ENCODE peak calls at places on chromosome 20, in nine cellular contexts. D is IMR-90, V is GM06990, F is bronchial epithelial cell, B is Caco-2, P is spleen, E is heart left ventricle, X is heart right ventricle, K is cardiac muscle cell. Z is an unnamed sample.

GRCh38 chr20:64101731-64102621 is 5.4 kb downstream of the NPBWR2 start:
- DNase-seq in V (peak), E (peak), P (peak), B (peak), D (no peak), X (no peak), K (peak), F (no peak), Z (peak)

GRCh38 chr20:49045440-49046086 is 549 bp upstream of the CSE1L start:
- DNase-seq in V (no peak), F (no peak), P (peak), E (peak), X (peak), D (peak), K (peak), B (no peak), Z (no peak)

GRCh38 chr20:40982415-40983145 is 46.0 kb upstream of the TOP1 start:
- DNase-seq in D (no peak), X (no peak), V (no peak), F (no peak), E (no peak), B (no peak), K (no peak), P (no peak), Z (no peak)

GRCh38 chr20:2483504-2483903 is 12.9 kb upstream of the SNRPB start:
- DNase-seq in V (no peak), K (no peak), E (no peak), X (no peak), P (no peak), D (no peak), F (no peak), B (no peak), Z (no peak)

GRCh38 chr20:8454137-8454712 is 322.2 kb downstream of the PLCB1 start:
- DNase-seq in D (peak), F (peak), E (no peak), K (peak), B (no peak), V (no peak), X (no peak), P (no peak), Z (peak)

GRCh38 chr20:47031821-47032220 is 137.2 kb downstream of the EYA2 start:
- DNase-seq in V (no peak), K (no peak), E (no peak), X (no peak), B (no peak), F (no peak), P (no peak), D (no peak), Z (no peak)

GRCh38 chr20:62103508-62104233 is 18.6 kb upstream of the LSM14B start:
- DNase-seq in V (no peak), E (no peak), D (no peak), P (no peak), X (no peak), K (no peak), B (no peak), F (no peak), Z (no peak)

GRCh38 chr20:63043348-63044203 is 36.8 kb upstream of the BHLHE23 start:
- DNase-seq in B (no peak), V (no peak), E (peak), F (no peak), P (peak), D (no peak), K (no peak), X (no peak), Z (no peak)

GRCh38 chr20:44354979-44355502 is 458 bp upstream of the HNF4A start:
- DNase-seq in V (no peak), F (no peak), B (no peak), X (no peak), K (no peak), D (no peak), E (no peak), P (no peak), Z (no peak)

GRCh38 chr20:36447101-36447500 is 94.2 kb upstream of the MYL9 start:
- DNase-seq in P (no peak), K (no peak), X (no peak), D (no peak), E (no peak), B (peak), V (no peak), F (peak), Z (peak)

GRCh38 chr20:63273635-63274380 is 1.2 kb downstream of the ARFGAP1 start:
- DNase-seq in D (peak), B (no peak), V (no peak), E (no peak), F (peak), X (no peak), K (no peak), P (no peak), Z (peak)

GRCh38 chr20:22160254-22160653 is 424.1 kb downstream of the FOXA2 start:
- DNase-seq in B (no peak), F (no peak), K (no peak), P (no peak), D (no peak), X (no peak), V (no peak), E (no peak), Z (no peak)

GRCh38 chr20:63534831-63535651 is 2.1 kb downstream of the PTK6 start:
- DNase-seq in F (peak), X (no peak), B (peak), V (peak), D (no peak), E (peak), K (no peak), P (peak), Z (peak)

GRCh38 chr20:13453367-13453766 is 185.4 kb downstream of the TASP1 start:
- DNase-seq in V (no peak), D (no peak), F (no peak), K (no peak), E (no peak), P (no peak), X (no peak), B (no peak), Z (no peak)

GRCh38 chr20:19211661-19212523 is 550 bp upstream of the SLC24A3 start:
- DNase-seq in F (no peak), K (peak), B (no peak), X (no peak), P (peak), D (no peak), V (peak), E (peak), Z (no peak)

GRCh38 chr20:46021361-46022359 is 7.4 kb upstream of the SLC12A5 start:
- DNase-seq in X (no peak), P (peak), B (peak), K (peak), E (no peak), F (no peak), D (no peak), V (peak), Z (peak)

GRCh38 chr20:60785817-60786216 is 466.2 kb upstream of the CDH4 start:
- DNase-seq in X (no peak), F (no peak), D (no peak), E (no peak), B (peak), V (no peak), P (no peak), K (no peak), Z (no peak)

GRCh38 chr20:36821964-36822437 is 48.4 kb upstream of the DSN1 start:
- DNase-seq in F (no peak), B (no peak), X (no peak), P (no peak), K (no peak), E (no peak), V (no peak), D (no peak), Z (peak)

GRCh38 chr20:63345328-63346100 is 15.6 kb downstream of the CHRNA4 start:
- DNase-seq in P (peak), F (no peak), E (peak), D (no peak), K (no peak), V (no peak), B (no peak), X (peak), Z (no peak)

GRCh38 chr20:64114356-64114971 is 7.1 kb upstream of the NPBWR2 start:
- DNase-seq in P (peak), D (no peak), X (no peak), B (peak), K (no peak), V (no peak), E (no peak), F (no peak), Z (no peak)

GRCh38 chr20:43941476-43942212 is 27.0 kb downstream of the TOX2 start:
- DNase-seq in V (no peak), X (no peak), D (peak), P (no peak), E (no peak), F (peak), K (no peak), B (no peak), Z (peak)

GRCh38 chr20:19828233-19828632 is 70.2 kb downstream of the RIN2 start:
- DNase-seq in F (peak), D (peak), P (no peak), V (peak), E (no peak), K (peak), X (no peak), B (no peak), Z (peak)

GRCh38 chr20:23659989-23660837 is 22.5 kb upstream of the CST3 start:
- DNase-seq in B (no peak), D (peak), E (no peak), V (no peak), K (no peak), P (no peak), X (peak), F (no peak), Z (no peak)

GRCh38 chr20:5192570-5193431 is 66.0 kb downstream of the CDS2 start:
- DNase-seq in E (no peak), X (no peak), D (no peak), V (peak), K (no peak), P (no peak), B (no peak), F (no peak), Z (no peak)
- TF ChIP-seq CTCF in E (no peak), X (no peak), D (no peak), V (no peak), K (no peak), P (no peak), B (no peak), F (no peak), Z (no peak)

GRCh38 chr20:25249198-25249931 is 1.5 kb downstream of the PYGB start:
- DNase-seq in V (no peak), P (no peak), K (no peak), D (peak), E (no peak), B (no peak), X (no peak), F (peak), Z (peak)

GRCh38 chr20:25251558-25251957 is 3.7 kb downstream of the PYGB start:
- DNase-seq in F (no peak), P (no peak), X (no peak), K (no peak), E (no peak), D (no peak), V (no peak), B (no peak), Z (no peak)

GRCh38 chr20:25252226-25252625 is 4.3 kb downstream of the PYGB start:
- DNase-seq in B (no peak), V (no peak), D (no peak), X (no peak), P (no peak), E (no peak), F (no peak), K (no peak), Z (no peak)

GRCh38 chr20:25250508-25250907 is 2.6 kb downstream of the PYGB start:
- DNase-seq in D (peak), V (no peak), P (no peak), F (no peak), K (no peak), B (no peak), X (no peak), E (no peak), Z (peak)

DNA sequence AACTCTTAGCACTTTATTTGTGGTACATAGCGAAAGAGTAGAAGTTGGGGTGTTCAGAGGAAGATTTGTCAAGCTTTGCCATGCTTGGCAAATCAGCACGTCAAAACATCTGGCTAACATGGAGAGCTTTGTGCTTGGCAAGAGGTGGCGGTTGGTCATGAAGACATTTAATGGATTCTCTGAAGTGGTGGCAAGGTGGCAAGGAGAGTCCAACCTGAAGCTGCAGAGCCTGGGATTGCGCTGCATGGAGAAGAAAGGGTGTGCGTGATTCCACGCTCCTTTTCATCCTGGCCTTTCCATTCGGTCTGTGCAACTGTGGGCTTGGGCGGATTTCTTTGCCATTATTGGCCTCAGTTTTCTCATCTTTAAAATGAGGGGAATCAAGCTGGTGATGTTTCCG is 3.1 kb downstream of the PYGB start:
- DNase-seq in E (no peak), F (no peak), D (no peak), B (no peak), K (no peak), V (no peak), X (no peak), P (no peak), Z (no peak)
- H3K4me3 ChIP-seq in E (peak), F (peak), D (no peak), B (no peak), K (peak), V (no peak), X (peak), P (no peak), Z (peak)

GRCh38 chr20:58630063-58630462 is 21.0 kb upstream of the STX16 start:
- DNase-seq in B (no peak), K (no peak), D (peak), X (no peak), E (no peak), V (no peak), P (peak), F (peak), Z (peak)
- TF ChIP-seq CTCF in B (no peak), K (no peak), D (no peak), X (no peak), E (no peak), V (no peak), P (no peak), F (no peak), Z (no peak)

GRCh38 chr20:53608456-53609413 is 15.1 kb upstream of the ZNF217 start:
- DNase-seq in K (no peak), V (peak), D (no peak), X (peak), E (no peak), F (peak), P (peak), B (peak), Z (peak)
- H3K4me3 ChIP-seq in K (no peak), V (no peak), D (no peak), X (no peak), E (no peak), F (no peak), P (peak), B (no peak), Z (no peak)

GRCh38 chr20:1308702-1309095 is 20.2 kb downstream of the SDCBP2 start:
- DNase-seq in K (no peak), D (no peak), V (no peak), P (peak), E (no peak), X (no peak), B (no peak), F (no peak), Z (no peak)

GRCh38 chr20:1308067-1308701 is 20.8 kb downstream of the SDCBP2 start:
- DNase-seq in X (no peak), F (no peak), B (no peak), D (no peak), K (no peak), E (no peak), P (peak), V (no peak), Z (no peak)

GRCh38 chr20:1310087-1310486 is 18.9 kb downstream of the SDCBP2 start:
- DNase-seq in X (no peak), K (no peak), V (no peak), B (no peak), F (no peak), D (no peak), P (peak), E (no peak), Z (no peak)

GRCh38 chr20:1310506-1311190 is 18.3 kb downstream of the SDCBP2 start:
- DNase-seq in V (no peak), E (no peak), X (no peak), F (no peak), D (no peak), B (no peak), P (peak), K (no peak), Z (no peak)

GRCh38 chr20:1309439-1309847 is 19.5 kb downstream of the SDCBP2 start:
- DNase-seq in F (no peak), K (no peak), B (no peak), V (no peak), D (no peak), E (no peak), P (peak), X (no peak), Z (no peak)
- TF ChIP-seq CTCF in F (no peak), K (no peak), B (no peak), V (no peak), D (no peak), E (no peak), P (no peak), X (no peak), Z (no peak)

DNA sequence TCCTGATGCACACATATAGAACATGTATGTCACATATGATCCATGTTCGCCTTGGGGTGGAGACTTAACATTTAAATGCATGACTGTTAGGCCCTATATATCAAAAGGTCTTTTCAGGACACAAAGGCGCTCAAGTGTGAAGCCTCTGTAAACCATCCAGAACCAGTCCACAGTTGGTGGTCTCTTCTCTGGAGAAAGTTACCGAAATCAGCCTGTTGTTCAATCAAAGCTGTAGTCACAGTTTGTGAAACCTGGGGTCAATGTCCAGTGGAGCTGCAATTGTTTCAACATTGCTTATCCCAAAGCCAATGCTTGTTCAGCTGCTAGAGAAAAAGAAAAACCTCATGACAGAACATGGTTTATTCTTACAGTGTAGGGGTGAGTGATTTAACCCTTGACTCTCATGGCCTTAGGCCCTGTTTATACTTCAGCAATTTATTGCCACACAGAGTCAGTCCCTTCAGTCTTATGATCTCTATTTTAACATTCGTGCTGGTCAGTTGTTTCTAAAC is 193.6 kb upstream of the CST7 start:
- DNase-seq in E (no peak), F (no peak), K (no peak), B (peak), V (no peak), X (no peak), D (no peak), P (no peak), Z (no peak)
- H3K4me3 ChIP-seq in E (no peak), F (no peak), K (no peak), B (no peak), V (no peak), X (no peak), D (no peak), P (no peak), Z (no peak)

Z was measured in epithelial cell of esophagus.